ENCODE peak calls at places on chromosomes 16 and 17, in nine cellular contexts. S, Z, B, C, F, U, E, X and L are unnamed samples.

GRCh38 chr16:85210423-85211169 is 98.3 kb upstream of the CIBAR2 start:
- DNase-seq in S (peak; percentile 18), Z (no peak), B (peak; percentile 68), C (no peak), F (no peak), U (no peak), E (peak; percentile 86), X (peak; percentile 93), L (no peak)

GRCh38 chr17:37134050-37134449 is 185.3 kb downstream of the AATF start:
- DNase-seq in S (no peak), Z (no peak), B (no peak), C (no peak), F (peak; percentile 37), U (no peak), E (no peak), X (no peak), L (no peak)

GRCh38 chr17:60155427-60155814 is 5.6 kb downstream of the CA4 start:
- DNase-seq in S (no peak), Z (no peak), B (no peak), C (no peak), F (no peak), U (no peak), E (no peak), X (no peak), L (no peak)

GRCh38 chr16:5461574-5461973 is 364.0 kb upstream of the EEF2KMT start:
- DNase-seq in S (no peak), Z (no peak), B (no peak), C (no peak), F (no peak), U (no peak), E (no peak), X (no peak), L (no peak)

GRCh38 chr16:89314858-89315257 is 97.4 kb downstream of the ZNF778 start:
- DNase-seq in S (no peak), Z (no peak), B (no peak), C (no peak), F (no peak), U (no peak), E (no peak), X (no peak), L (no peak)

GRCh38 chr16:11533588-11533987 is 53.1 kb downstream of the LITAF start:
- DNase-seq in S (no peak), Z (no peak), B (no peak), C (no peak), F (no peak), U (no peak), E (no peak), X (no peak), L (no peak)

GRCh38 chr17:73089918-73090317 is 2.6 kb downstream of the SLC39A11 start:
- DNase-seq in S (no peak), Z (no peak), B (no peak), C (no peak), F (no peak), U (no peak), E (no peak), X (no peak), L (no peak)

GRCh38 chr17:869567-870530 is 87.7 kb downstream of the MRM3 start:
- DNase-seq in S (peak; percentile 57), Z (peak; percentile 71), B (peak; percentile 30), C (peak; percentile 69), F (no peak), U (no peak), E (peak; percentile 60), X (peak; percentile 83), L (no peak)

GRCh38 chr17:29126268-29126923 is 53.8 kb downstream of the MYO18A start:
- DNase-seq in S (no peak), Z (no peak), B (no peak), C (no peak), F (no peak), U (no peak), E (no peak), X (no peak), L (no peak)

GRCh38 chr17:6523330-6523729 is 33.0 kb downstream of the PITPNM3 start:
- DNase-seq in S (peak; percentile 78), Z (no peak), B (peak; percentile 60), C (peak; percentile 39), F (no peak), U (no peak), E (peak; percentile 14), X (no peak), L (no peak)

GRCh38 chr17:72175787-72176515 is 55.1 kb downstream of the SOX9 start:
- DNase-seq in S (no peak), Z (peak; percentile 30), B (no peak), C (no peak), F (no peak), U (no peak), E (no peak), X (no peak), L (no peak)

GRCh38 chr17:62597150-62597549 is 30.3 kb upstream of the MRC2 start:
- DNase-seq in S (no peak), Z (no peak), B (no peak), C (no peak), F (no peak), U (no peak), E (no peak), X (no peak), L (no peak)

GRCh38 chr17:62595484-62595883 is 32.0 kb upstream of the MRC2 start:
- DNase-seq in S (no peak), Z (no peak), B (no peak), C (no peak), F (no peak), U (no peak), E (no peak), X (no peak), L (no peak)

GRCh38 chr17:62596662-62597061 is 30.8 kb upstream of the MRC2 start:
- DNase-seq in S (no peak), Z (no peak), B (no peak), C (no peak), F (no peak), U (no peak), E (no peak), X (no peak), L (no peak)

GRCh38 chr17:62591323-62591722 is 36.1 kb upstream of the MRC2 start:
- DNase-seq in S (no peak), Z (peak; percentile 38), B (no peak), C (no peak), F (no peak), U (no peak), E (no peak), X (no peak), L (no peak)

DNA sequence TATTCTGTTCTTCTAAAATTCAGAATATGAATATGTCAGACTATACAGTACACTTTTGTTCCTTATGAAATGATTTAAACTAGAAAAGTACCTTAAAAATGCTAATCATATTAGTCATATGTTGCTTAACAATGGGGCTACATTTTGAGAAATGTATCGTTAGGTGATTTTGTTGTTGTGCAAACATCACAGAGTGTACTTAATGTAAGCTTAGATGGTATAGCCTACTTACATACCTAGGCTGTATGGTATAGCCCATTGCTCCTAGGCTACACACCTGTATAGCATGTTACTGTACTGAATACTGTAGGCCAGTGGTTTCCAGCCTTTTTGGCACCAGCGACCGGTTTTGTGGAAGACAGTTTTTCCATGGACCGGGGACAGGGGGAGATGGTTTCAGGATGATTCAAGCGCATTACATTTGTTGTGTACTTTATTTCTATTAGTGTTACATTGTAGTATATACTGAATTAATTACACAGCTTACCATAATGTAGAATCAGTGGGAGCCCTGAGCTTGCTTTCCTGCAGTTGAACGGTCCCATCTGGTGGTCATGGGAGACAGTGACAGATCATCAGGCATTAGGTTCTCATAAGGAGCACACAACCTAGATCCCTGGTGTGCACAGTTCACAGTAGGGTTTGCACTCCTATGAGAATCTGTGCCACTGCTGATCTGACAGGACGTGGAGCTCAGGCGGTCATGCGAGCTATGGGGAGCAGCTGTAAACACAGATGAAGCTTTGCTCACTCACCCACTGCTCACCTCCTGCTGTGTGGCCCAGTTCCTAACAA is 35.0 kb upstream of the MRC2 start:
- DNase-seq in S (no peak), Z (no peak), B (no peak), C (no peak), F (no peak), U (no peak), E (no peak), X (peak; percentile 8), L (no peak)
- TF ChIP-seq CTCF in S (no peak), Z (no peak), B (no peak), C (no peak), F (no peak), U (no peak), E (no peak), X (no peak), L (peak; percentile 7)

GRCh38 chr17:20306924-20307323 is 160.4 kb downstream of the LGALS9B start:
- DNase-seq in S (no peak), Z (no peak), B (no peak), C (no peak), F (no peak), U (no peak), E (no peak), X (no peak), L (no peak)
- H3K4me3 ChIP-seq in S (no peak overlapping the region), Z (no peak overlapping the region), B (no peak overlapping the region), C (no peak overlapping the region), F (no peak overlapping the region), U (no peak overlapping the region), E (no peak overlapping the region), X (no peak overlapping the region), L (no peak overlapping the region)

DNA sequence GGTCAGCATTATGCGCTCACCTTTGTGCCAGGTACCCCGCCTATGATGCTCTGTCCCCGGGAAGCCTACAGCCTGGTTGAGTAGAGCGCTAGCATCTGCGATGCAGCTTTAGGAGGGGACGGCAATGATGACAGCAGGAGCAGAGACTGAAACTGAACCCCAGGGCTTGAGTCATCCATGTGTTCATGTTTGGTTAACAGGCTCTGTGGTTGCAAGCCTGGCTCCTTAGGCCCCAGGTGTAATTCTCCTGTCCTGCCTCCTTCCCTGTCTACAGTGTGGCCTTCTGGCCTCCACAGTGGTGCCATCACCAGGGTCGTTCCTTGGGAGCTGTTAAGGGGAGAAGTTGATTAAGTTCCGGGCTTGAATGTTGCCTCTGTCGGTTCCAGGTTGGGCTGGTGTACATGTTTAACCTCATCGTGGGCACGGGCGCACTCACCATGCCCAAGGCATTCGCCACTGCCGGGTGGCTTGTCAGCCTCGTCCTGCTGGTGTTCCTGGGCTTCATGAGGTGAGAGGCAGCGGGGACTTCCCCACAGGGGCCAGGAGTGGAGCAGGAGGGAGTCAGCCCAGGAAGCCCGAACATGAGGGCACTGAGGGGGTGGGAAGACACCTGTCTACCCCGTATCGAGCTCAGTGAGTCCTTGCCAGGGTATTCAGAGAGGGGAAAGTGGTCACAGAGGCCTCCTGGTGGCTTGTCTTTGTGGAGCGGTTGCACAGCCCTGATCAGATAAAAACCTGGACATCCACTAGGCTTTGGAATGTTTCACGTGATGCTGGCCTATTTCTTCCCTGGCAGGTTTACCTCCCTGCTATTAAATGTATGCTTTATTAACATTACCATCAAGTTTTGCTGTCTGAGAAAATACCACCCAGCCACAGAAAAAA is 9.2 kb upstream of the NAT9 start:
- DNase-seq in S (no peak), Z (no peak), B (no peak), C (no peak), F (no peak), U (no peak), E (no peak), X (no peak), L (no peak)
- TF ChIP-seq CTCF in S (peak; percentile 21), Z (no peak), B (no peak), C (no peak), F (peak; percentile 11), U (no peak), E (no peak), X (no peak), L (no peak)

DNA sequence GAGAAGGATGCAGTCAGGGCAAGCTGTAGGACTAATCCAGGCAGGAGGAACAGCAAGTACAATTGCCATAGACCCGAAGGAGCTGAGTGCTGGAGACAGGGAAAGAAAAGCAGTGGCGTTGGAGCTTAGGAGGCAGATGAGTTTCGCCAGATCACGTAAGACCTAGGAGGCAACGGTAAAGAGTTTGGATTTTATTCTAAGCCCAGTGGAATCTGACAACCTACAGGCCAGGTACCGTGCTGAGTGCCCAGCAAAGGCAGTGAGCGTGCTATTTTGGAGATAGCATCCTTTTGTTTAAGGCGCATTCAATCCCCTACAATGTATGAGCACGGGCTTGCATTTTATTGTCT is 1.2 kb downstream of the USP43 start:
- DNase-seq in S (peak; percentile 6), Z (no peak), B (no peak), C (no peak), F (no peak), U (no peak), E (no peak), X (no peak), L (no peak)
- H3K4me3 ChIP-seq in S (peak overlapping the region; percentile 79), Z (no peak overlapping the region), B (no peak overlapping the region), C (no peak overlapping the region), F (no peak overlapping the region), U (peak overlapping the region; percentile 74), E (no peak overlapping the region), X (no peak overlapping the region), L (no peak overlapping the region)